ENCODE peak calls at places on chromosomes 2 and 18, in nine cellular contexts. One of them, this sample, is unnamed.

GRCh38 chr2:170716851-170717598 is 1.9 kb downstream of the SP5 start:
- DNase-seq in T1000: no peak
- DNase-seq in stimulated activated naive B cell treated with anti-CD40 and anti-IgM and Interleukin-4, amounts not matched to agents 10 μg/mL and 1 μg/mL and 100 μg/mL, for 72 hours: peak
- DNase-seq in posterior cingulate gyrus: no peak
- DNase-seq in A549: peak
- DNase-seq in brain microvascular endothelial cell: no peak
- DNase-seq in lower leg skin: no peak
- DNase-seq in A172: no peak
- DNase-seq in mesenteric fat pad: no peak
- DNase-seq in this sample: peak

GRCh38 chr2:164868563-164869419 is 27.2 kb upstream of the COBLL1 start:
- DNase-seq in T1000: no peak
- DNase-seq in stimulated activated naive B cell treated with anti-CD40 and anti-IgM and Interleukin-4, amounts not matched to agents 10 μg/mL and 1 μg/mL and 100 μg/mL, for 72 hours: no peak
- DNase-seq in posterior cingulate gyrus: no peak
- DNase-seq in A549: no peak
- DNase-seq in brain microvascular endothelial cell: no peak
- DNase-seq in lower leg skin: no peak
- DNase-seq in A172: no peak
- DNase-seq in mesenteric fat pad: no peak
- DNase-seq in this sample: no peak

GRCh38 chr18:39946623-39947061 is 2008.4 kb upstream of the PIK3C3 start:
- DNase-seq in T1000: peak
- DNase-seq in stimulated activated naive B cell treated with anti-CD40 and anti-IgM and Interleukin-4, amounts not matched to agents 10 μg/mL and 1 μg/mL and 100 μg/mL, for 72 hours: no peak
- DNase-seq in posterior cingulate gyrus: no peak
- DNase-seq in A549: peak
- DNase-seq in brain microvascular endothelial cell: peak
- DNase-seq in lower leg skin: peak
- DNase-seq in A172: peak
- DNase-seq in mesenteric fat pad: no peak
- DNase-seq in this sample: peak

GRCh38 chr2:152062130-152063091 is 36.4 kb downstream of the CACNB4 start:
- DNase-seq in T1000: peak
- DNase-seq in stimulated activated naive B cell treated with anti-CD40 and anti-IgM and Interleukin-4, amounts not matched to agents 10 μg/mL and 1 μg/mL and 100 μg/mL, for 72 hours: no peak
- DNase-seq in posterior cingulate gyrus: peak
- DNase-seq in A549: peak
- DNase-seq in brain microvascular endothelial cell: peak
- DNase-seq in lower leg skin: peak
- DNase-seq in A172: peak
- DNase-seq in mesenteric fat pad: no peak
- DNase-seq in this sample: peak

GRCh38 chr2:125405816-125406215 is 1250.1 kb upstream of the GYPC start:
- DNase-seq in T1000: peak
- DNase-seq in stimulated activated naive B cell treated with anti-CD40 and anti-IgM and Interleukin-4, amounts not matched to agents 10 μg/mL and 1 μg/mL and 100 μg/mL, for 72 hours: no peak
- DNase-seq in posterior cingulate gyrus: no peak
- DNase-seq in A549: peak
- DNase-seq in brain microvascular endothelial cell: peak
- DNase-seq in lower leg skin: no peak
- DNase-seq in A172: peak
- DNase-seq in mesenteric fat pad: no peak
- DNase-seq in this sample: no peak

GRCh38 chr2:225353579-225354085 is 45.9 kb upstream of the NYAP2 start:
- DNase-seq in T1000: no peak
- DNase-seq in stimulated activated naive B cell treated with anti-CD40 and anti-IgM and Interleukin-4, amounts not matched to agents 10 μg/mL and 1 μg/mL and 100 μg/mL, for 72 hours: no peak
- DNase-seq in posterior cingulate gyrus: no peak
- DNase-seq in A549: no peak
- DNase-seq in brain microvascular endothelial cell: no peak
- DNase-seq in lower leg skin: no peak
- DNase-seq in A172: no peak
- DNase-seq in mesenteric fat pad: no peak
- DNase-seq in this sample: no peak

GRCh38 chr2:140454717-140455116 is 1674.5 kb upstream of the NXPH2 start:
- DNase-seq in T1000: no peak
- DNase-seq in stimulated activated naive B cell treated with anti-CD40 and anti-IgM and Interleukin-4, amounts not matched to agents 10 μg/mL and 1 μg/mL and 100 μg/mL, for 72 hours: no peak
- DNase-seq in posterior cingulate gyrus: no peak
- DNase-seq in A549: peak
- DNase-seq in brain microvascular endothelial cell: peak
- DNase-seq in lower leg skin: no peak
- DNase-seq in A172: peak
- DNase-seq in mesenteric fat pad: no peak
- DNase-seq in this sample: no peak

GRCh38 chr2:227103583-227103982 is 60.4 kb downstream of the COL4A4 start:
- DNase-seq in T1000: no peak
- DNase-seq in stimulated activated naive B cell treated with anti-CD40 and anti-IgM and Interleukin-4, amounts not matched to agents 10 μg/mL and 1 μg/mL and 100 μg/mL, for 72 hours: no peak
- DNase-seq in posterior cingulate gyrus: no peak
- DNase-seq in A549: no peak
- DNase-seq in brain microvascular endothelial cell: no peak
- DNase-seq in lower leg skin: no peak
- DNase-seq in A172: no peak
- DNase-seq in mesenteric fat pad: no peak
- DNase-seq in this sample: no peak

GRCh38 chr2:1780693-1781092 is 36.4 kb upstream of the PXDN start:
- DNase-seq in T1000: no peak
- DNase-seq in stimulated activated naive B cell treated with anti-CD40 and anti-IgM and Interleukin-4, amounts not matched to agents 10 μg/mL and 1 μg/mL and 100 μg/mL, for 72 hours: no peak
- DNase-seq in posterior cingulate gyrus: no peak
- DNase-seq in A549: no peak
- DNase-seq in brain microvascular endothelial cell: no peak
- DNase-seq in lower leg skin: no peak
- DNase-seq in A172: no peak
- DNase-seq in mesenteric fat pad: peak
- DNase-seq in this sample: no peak

GRCh38 chr18:62294073-62294472 is 31.0 kb upstream of the TNFRSF11A start:
- DNase-seq in T1000: no peak
- DNase-seq in stimulated activated naive B cell treated with anti-CD40 and anti-IgM and Interleukin-4, amounts not matched to agents 10 μg/mL and 1 μg/mL and 100 μg/mL, for 72 hours: no peak
- DNase-seq in posterior cingulate gyrus: no peak
- DNase-seq in A549: no peak
- DNase-seq in brain microvascular endothelial cell: no peak
- DNase-seq in lower leg skin: no peak
- DNase-seq in A172: no peak
- DNase-seq in mesenteric fat pad: no peak
- DNase-seq in this sample: no peak

GRCh38 chr2:71458413-71459083 is 5.2 kb downstream of the DYSF start:
- DNase-seq in T1000: no peak
- DNase-seq in stimulated activated naive B cell treated with anti-CD40 and anti-IgM and Interleukin-4, amounts not matched to agents 10 μg/mL and 1 μg/mL and 100 μg/mL, for 72 hours: no peak
- DNase-seq in posterior cingulate gyrus: no peak
- DNase-seq in A549: no peak
- DNase-seq in brain microvascular endothelial cell: peak
- DNase-seq in lower leg skin: no peak
- DNase-seq in A172: peak
- DNase-seq in mesenteric fat pad: no peak
- DNase-seq in this sample: peak

GRCh38 chr2:150376627-150377335 is 110.7 kb downstream of the RND3 start:
- DNase-seq in T1000: no peak
- DNase-seq in stimulated activated naive B cell treated with anti-CD40 and anti-IgM and Interleukin-4, amounts not matched to agents 10 μg/mL and 1 μg/mL and 100 μg/mL, for 72 hours: no peak
- DNase-seq in posterior cingulate gyrus: no peak
- DNase-seq in A549: peak
- DNase-seq in brain microvascular endothelial cell: peak
- DNase-seq in lower leg skin: no peak
- DNase-seq in A172: no peak
- DNase-seq in mesenteric fat pad: no peak
- DNase-seq in this sample: no peak

GRCh38 chr2:72719416-72719815 is 106.4 kb downstream of the EXOC6B start:
- DNase-seq in T1000: no peak
- DNase-seq in stimulated activated naive B cell treated with anti-CD40 and anti-IgM and Interleukin-4, amounts not matched to agents 10 μg/mL and 1 μg/mL and 100 μg/mL, for 72 hours: no peak
- DNase-seq in posterior cingulate gyrus: no peak
- DNase-seq in A549: no peak
- DNase-seq in brain microvascular endothelial cell: no peak
- DNase-seq in lower leg skin: no peak
- DNase-seq in A172: no peak
- DNase-seq in mesenteric fat pad: no peak
- DNase-seq in this sample: no peak

GRCh38 chr2:218957685-218958084 is 1.8 kb upstream of the CDK5R2 start:
- DNase-seq in T1000: no peak
- DNase-seq in stimulated activated naive B cell treated with anti-CD40 and anti-IgM and Interleukin-4, amounts not matched to agents 10 μg/mL and 1 μg/mL and 100 μg/mL, for 72 hours: no peak
- DNase-seq in posterior cingulate gyrus: no peak
- DNase-seq in A549: no peak
- DNase-seq in brain microvascular endothelial cell: no peak
- DNase-seq in lower leg skin: no peak
- DNase-seq in A172: no peak
- DNase-seq in mesenteric fat pad: no peak
- DNase-seq in this sample: no peak